ENCODE peak calls at places on chromosome 4, in four cellular contexts. Z, W, F and P are unnamed samples.

GRCh38 chr4:101977096-101977495 is 186.6 kb downstream of the BANK1 start:
- DNase-seq in Z (no peak), W (peak; percentile 98), F (no peak), P (peak; percentile 99)

GRCh38 chr4:119210760-119211159 is 1.8 kb upstream of the USP53 start:
- DNase-seq in Z (no peak), W (peak; percentile 84), F (no peak), P (peak; percentile 39)

GRCh38 chr4:121698119-121698732 is 1.4 kb upstream of the ANXA5 start:
- DNase-seq in Z (peak; percentile 56), W (no peak), F (no peak), P (no peak)

GRCh38 chr4:1260418-1261106 is 11.6 kb upstream of the CTBP1 start:
- DNase-seq in Z (no peak), W (no peak), F (no peak), P (no peak)

GRCh38 chr4:94285666-94286065 is 57.0 kb downstream of the HPGDS start:
- DNase-seq in Z (no peak), W (no peak), F (no peak), P (no peak)

GRCh38 chr4:182918044-182918607 is 940 bp upstream of the DCTD start:
- DNase-seq in Z (no peak), W (no peak), F (no peak), P (peak; percentile 57)

GRCh38 chr4:158090323-158090722 is 82.5 kb downstream of the GASK1B start:
- DNase-seq in Z (no peak), W (no peak), F (no peak), P (peak; percentile 78)

GRCh38 chr4:88054909-88055308 is 47.5 kb downstream of the PKD2 start:
- DNase-seq in Z (no peak), W (peak; percentile 57), F (no peak), P (peak; percentile 69)

GRCh38 chr4:150960079-150960478 is 55.0 kb downstream of the LRBA start:
- DNase-seq in Z (no peak), W (peak; percentile 62), F (no peak), P (peak; percentile 27)

GRCh38 chr4:181784881-181785280 is 458.3 kb upstream of the TENM3 start:
- DNase-seq in Z (no peak), W (no peak), F (no peak), P (no peak)

GRCh38 chr4:5753766-5754528 is 42.9 kb downstream of the EVC start:
- DNase-seq in Z (peak; percentile 43), W (peak; percentile 98), F (peak; percentile 51), P (peak; percentile 91)

DNA sequence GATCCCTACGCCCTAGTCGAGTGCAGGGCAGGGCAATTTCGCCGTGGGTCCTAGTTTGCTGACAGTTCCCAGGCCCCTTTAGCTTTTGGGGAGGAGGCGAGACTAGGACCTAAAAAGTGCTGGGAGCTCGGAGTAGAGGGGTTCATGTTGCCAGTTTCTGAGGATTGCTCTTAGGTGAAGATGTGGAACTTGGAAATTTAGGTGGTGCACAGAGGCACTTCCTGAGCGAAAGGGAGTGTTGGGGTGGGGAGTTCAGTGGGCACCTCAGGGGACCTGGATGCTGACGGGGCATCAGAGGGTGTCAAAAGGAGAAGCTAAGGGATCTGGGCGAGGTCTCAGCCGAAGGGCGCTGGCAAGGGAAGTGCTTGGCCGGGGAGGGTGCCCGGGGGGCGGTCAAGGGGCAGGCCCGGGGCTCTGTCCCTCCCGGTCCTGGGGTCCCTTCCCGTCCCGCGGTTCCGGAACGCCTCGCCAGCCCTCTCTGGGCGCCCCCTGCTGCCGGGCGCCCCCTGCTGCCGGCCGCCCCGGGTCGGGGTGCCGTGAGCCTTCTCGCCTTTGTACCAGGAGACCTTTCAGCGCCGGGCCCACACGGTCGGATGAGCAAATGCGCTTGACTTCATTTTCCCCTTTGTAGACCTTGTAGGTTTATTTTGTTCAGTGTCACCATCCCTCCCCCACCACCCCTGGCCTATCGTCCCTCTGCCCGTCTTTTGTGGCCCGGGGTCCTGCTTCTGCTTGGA is 3.0 kb upstream of the PHOX2B start:
- DNase-seq in Z (no peak), W (no peak), F (no peak), P (no peak)
- H3K4me3 ChIP-seq in Z (no peak overlapping the region), W (no peak overlapping the region), F (no peak overlapping the region), P (no peak overlapping the region)

DNA sequence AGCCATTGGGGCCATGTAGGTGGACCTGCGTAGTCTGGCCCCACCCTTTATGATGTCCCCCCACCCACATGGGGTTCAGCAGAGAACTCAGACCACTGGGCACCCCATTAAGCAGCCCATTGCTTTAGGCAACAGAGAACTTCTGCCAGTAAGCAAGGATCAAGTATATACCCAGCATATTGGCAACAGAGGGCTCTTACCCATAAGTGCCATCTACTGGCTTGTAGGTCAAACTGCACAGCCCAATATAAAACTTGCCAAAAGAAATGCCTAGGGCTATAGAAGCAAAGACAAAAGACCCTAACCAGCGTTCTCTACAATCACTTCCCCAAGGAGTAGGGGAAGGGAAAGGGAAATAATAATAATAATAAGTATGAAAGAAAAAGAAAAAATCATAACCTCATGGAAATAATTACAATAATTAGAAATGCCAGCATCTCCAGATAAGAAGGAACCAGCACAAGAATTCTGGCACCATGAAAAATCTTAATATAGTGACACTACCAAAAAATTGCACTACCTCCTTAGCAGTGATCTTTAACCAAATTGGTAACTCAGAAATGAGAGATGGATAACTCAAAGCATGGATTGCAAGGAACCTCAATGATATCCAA is 1090.7 kb downstream of the FAT4 start:
- DNase-seq in Z (no peak), W (peak; percentile 47), F (no peak), P (peak; percentile 47)
- TF ChIP-seq CTCF in Z (no peak), W (peak; percentile 64), F (no peak), P (peak; percentile 67)

GRCh38 chr4:16082424-16083216 is 1.2 kb downstream of the PROM1 start:
- DNase-seq in Z (no peak), W (no peak), F (no peak), P (no peak)
- H3K4me3 ChIP-seq in Z (peak overlapping the region; percentile 25), W (no peak overlapping the region), F (peak overlapping the region; percentile 62), P (peak overlapping the region; percentile 28)

DNA sequence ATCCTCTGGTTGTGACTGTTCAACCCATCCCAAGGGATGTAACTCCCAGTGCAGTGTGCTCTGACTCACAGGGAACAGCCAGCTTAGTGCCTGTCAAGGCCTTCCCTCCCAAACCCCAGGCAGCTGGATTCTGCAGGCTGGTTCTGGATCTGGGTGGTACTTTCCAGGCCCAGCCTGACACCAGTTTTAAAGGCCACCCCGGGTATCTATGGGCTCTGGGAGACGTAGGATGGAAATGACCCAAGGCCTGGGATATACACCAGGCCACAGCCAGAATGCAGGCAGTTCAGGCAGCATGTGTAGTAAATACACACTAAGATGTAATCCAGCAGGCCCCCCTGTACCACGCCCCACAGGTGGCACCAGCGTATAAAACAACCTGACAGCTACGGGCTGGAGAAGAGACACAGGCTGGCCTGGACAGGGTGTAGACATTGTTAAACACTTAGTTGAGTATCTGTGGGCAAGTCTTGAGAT is 64.2 kb downstream of the SPINK2 start:
- DNase-seq in Z (no peak), W (peak; percentile 87), F (no peak), P (peak; percentile 43)
- TF ChIP-seq CTCF in Z (no peak), W (no peak), F (no peak), P (no peak)

GRCh38 chr4:139815646-139816601 is 150.3 kb downstream of the MGST2 start:
- DNase-seq in Z (peak; percentile 73), W (peak; percentile 88), F (peak; percentile 73), P (peak; percentile 83)
- H3K4me3 ChIP-seq in Z (peak overlapping the region; percentile 30), W (peak overlapping the region; percentile 53), F (peak overlapping the region; percentile 37), P (peak overlapping the region; percentile 61)

DNA sequence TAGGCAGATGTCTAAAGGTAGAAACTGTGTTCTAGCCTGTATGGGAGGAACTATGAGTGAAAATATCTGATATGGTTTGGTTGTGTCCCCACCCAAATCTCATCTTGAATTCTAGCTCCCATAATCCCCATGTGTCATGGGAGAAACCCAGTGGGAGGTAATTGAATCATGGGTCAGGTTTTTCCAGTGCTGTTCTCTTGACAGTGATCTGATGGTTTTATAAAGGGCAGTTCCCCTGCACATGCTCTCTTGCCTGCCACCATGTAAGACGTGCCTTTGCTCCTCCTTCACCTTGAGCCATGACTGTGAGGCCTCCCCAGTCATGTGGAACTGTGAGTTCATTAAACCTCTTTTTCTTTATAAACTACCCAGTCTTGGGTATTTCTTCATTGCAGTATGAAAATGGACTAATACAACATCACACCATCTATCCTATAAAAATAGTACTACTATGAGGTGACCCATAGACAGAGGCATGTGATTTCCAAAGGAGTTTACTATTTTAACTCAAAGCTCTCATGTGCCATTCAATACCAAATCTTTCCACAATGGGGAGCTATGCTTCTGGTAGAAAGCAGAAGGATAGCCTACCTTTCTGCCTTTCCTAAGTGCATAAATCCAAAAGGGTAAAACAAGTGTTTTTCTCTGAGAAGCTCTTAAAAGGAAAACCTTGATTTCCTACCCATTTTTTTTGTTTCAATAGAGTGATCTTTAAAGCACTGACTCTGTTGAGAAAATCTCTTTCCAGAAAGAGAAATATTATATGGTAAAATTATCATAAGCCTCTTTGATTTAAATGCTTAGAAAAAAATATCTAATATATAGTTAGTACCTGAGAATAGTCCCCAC is 38.8 kb downstream of the SEC31A start:
- DNase-seq in Z (no peak), W (peak; percentile 54), F (no peak), P (peak; percentile 49)
- TF ChIP-seq CTCF in Z (no peak), W (peak; percentile 54), F (no peak), P (peak; percentile 58)

DNA sequence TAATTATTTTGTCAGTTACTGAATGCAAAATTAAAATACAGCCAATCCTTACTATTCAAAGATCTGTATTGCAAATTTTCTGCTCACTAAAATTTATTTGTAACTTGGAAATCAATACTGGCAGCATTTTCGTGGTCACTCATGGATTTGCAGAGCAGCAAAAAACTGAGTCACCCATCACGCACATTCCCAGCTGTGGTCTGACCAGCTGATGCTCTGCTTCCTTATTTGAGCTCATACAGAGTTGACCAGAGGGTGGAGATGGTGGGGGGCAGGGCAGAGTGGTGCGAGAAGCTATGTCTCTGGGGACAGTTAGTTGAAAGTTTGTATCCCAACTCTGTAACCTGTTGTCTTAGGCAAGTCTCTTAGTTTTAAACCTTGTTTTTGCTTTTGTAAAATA is 214.8 kb downstream of the SPCS3 start:
- DNase-seq in Z (no peak), W (peak; percentile 93), F (no peak), P (peak; percentile 73)
- H3K4me3 ChIP-seq in Z (no peak overlapping the region), W (no peak overlapping the region), F (no peak overlapping the region), P (no peak overlapping the region)

DNA sequence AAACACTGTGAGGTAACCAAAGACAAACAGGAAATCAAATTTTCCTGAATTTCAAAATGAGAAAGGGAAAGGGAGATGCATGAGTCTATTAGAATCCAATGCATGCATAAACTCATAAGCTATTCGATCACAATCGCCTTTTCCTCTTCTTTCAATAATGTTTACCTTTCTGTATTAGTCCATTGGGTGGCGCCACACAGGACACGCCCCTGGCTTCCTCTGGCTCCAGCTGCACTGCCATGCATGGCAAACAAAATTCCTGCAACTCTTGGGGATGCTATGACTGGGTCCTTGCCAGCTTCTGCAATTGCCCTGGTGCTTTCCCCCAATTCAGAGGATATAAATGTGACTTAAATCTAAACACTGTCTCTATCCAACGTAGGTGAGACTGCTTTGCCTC is 424.5 kb upstream of the PCDH7 start:
- DNase-seq in Z (no peak), W (no peak), F (no peak), P (no peak)
- TF ChIP-seq CTCF in Z (no peak), W (no peak), F (no peak), P (no peak)

GRCh38 chr4:2418652-2419571 is at the start of gene CFAP99:
- DNase-seq in Z (peak; percentile 93), W (peak; percentile 88), F (peak; percentile 98), P (peak; percentile 91)
- H3K4me3 ChIP-seq in Z (peak within 1 kb of the TSS; percentile 64), W (peak within 1 kb of the TSS; percentile 35), F (peak within 1 kb of the TSS; percentile 65), P (peak within 1 kb of the TSS; percentile 76)